ENCODE peak calls at places on chromosomes 1 and 21, in nine cellular contexts. R, X, D, S, T, H, O, F and L are unnamed samples.

GRCh38 chr1:214857716-214858115 is 224.8 kb upstream of the KCNK2 start:
- DNase-seq in R (peak), X (no peak), D (peak), S (no peak), T (no peak), H (no peak), O (no peak), F (no peak), L (no peak)

GRCh38 chr21:43273708-43274021 is 104.9 kb downstream of the CRYAA start:
- DNase-seq in R (no peak), X (no peak), D (no peak), S (no peak), T (no peak), H (no peak), O (no peak), F (no peak), L (no peak)

GRCh38 chr1:20037877-20038276 is 32.1 kb upstream of the PLA2G5 start:
- DNase-seq in R (no peak), X (no peak), D (no peak), S (no peak), T (peak), H (no peak), O (no peak), F (no peak), L (no peak)

GRCh38 chr21:28247454-28248020 is 745.1 kb downstream of the LTN1 start:
- DNase-seq in R (no peak), X (no peak), D (no peak), S (no peak), T (no peak), H (no peak), O (no peak), F (no peak), L (no peak)

GRCh38 chr1:81670286-81670685 is 130.4 kb upstream of the ADGRL2 start:
- DNase-seq in R (peak), X (no peak), D (peak), S (peak), T (peak), H (no peak), O (peak), F (no peak), L (no peak)

GRCh38 chr21:39406065-39406464 is 39.5 kb downstream of the LCA5L start:
- DNase-seq in R (no peak), X (no peak), D (no peak), S (no peak), T (no peak), H (no peak), O (no peak), F (no peak), L (no peak)

GRCh38 chr21:23401278-23401677 is 2206.0 kb downstream of the MRPL39 start:
- DNase-seq in R (peak), X (no peak), D (no peak), S (no peak), T (no peak), H (no peak), O (no peak), F (no peak), L (no peak)

GRCh38 chr1:175183586-175183985 is 9.0 kb downstream of the KIAA0040 start:
- DNase-seq in R (no peak), X (no peak), D (no peak), S (no peak), T (no peak), H (no peak), O (no peak), F (no peak), L (no peak)

GRCh38 chr21:46081022-46081861 is 16.7 kb upstream of the COL6A2 start:
- DNase-seq in R (no peak), X (peak), D (peak), S (peak), T (no peak), H (no peak), O (no peak), F (peak), L (no peak)

GRCh38 chr1:75615664-75616435 is 4.9 kb upstream of the SLC44A5 start:
- DNase-seq in R (peak), X (peak), D (peak), S (peak), T (peak), H (peak), O (peak), F (peak), L (peak)

GRCh38 chr1:8663090-8663802 is 154.2 kb downstream of the RERE start:
- DNase-seq in R (no peak), X (no peak), D (no peak), S (no peak), T (no peak), H (no peak), O (no peak), F (no peak), L (no peak)

GRCh38 chr1:211895126-211895759 is 64.7 kb upstream of the LPGAT1 start:
- DNase-seq in R (no peak), X (no peak), D (no peak), S (no peak), T (no peak), H (no peak), O (no peak), F (no peak), L (no peak)

GRCh38 chr1:39576016-39576657 is 453 bp downstream of the PABPC4 start:
- DNase-seq in R (peak), X (no peak), D (peak), S (no peak), T (no peak), H (peak), O (peak), F (no peak), L (peak)

GRCh38 chr1:55421317-55421716 is 206.2 kb upstream of the USP24 start:
- DNase-seq in R (no peak), X (no peak), D (peak), S (no peak), T (no peak), H (no peak), O (no peak), F (no peak), L (no peak)

GRCh38 chr1:239107676-239108075 is 278.7 kb upstream of the CHRM3 start:
- DNase-seq in R (no peak), X (no peak), D (no peak), S (no peak), T (no peak), H (no peak), O (no peak), F (no peak), L (no peak)

GRCh38 chr1:35111106-35111505 is 31.9 kb downstream of the ZMYM1 start:
- DNase-seq in R (peak), X (no peak), D (peak), S (no peak), T (peak), H (no peak), O (no peak), F (no peak), L (no peak)

DNA sequence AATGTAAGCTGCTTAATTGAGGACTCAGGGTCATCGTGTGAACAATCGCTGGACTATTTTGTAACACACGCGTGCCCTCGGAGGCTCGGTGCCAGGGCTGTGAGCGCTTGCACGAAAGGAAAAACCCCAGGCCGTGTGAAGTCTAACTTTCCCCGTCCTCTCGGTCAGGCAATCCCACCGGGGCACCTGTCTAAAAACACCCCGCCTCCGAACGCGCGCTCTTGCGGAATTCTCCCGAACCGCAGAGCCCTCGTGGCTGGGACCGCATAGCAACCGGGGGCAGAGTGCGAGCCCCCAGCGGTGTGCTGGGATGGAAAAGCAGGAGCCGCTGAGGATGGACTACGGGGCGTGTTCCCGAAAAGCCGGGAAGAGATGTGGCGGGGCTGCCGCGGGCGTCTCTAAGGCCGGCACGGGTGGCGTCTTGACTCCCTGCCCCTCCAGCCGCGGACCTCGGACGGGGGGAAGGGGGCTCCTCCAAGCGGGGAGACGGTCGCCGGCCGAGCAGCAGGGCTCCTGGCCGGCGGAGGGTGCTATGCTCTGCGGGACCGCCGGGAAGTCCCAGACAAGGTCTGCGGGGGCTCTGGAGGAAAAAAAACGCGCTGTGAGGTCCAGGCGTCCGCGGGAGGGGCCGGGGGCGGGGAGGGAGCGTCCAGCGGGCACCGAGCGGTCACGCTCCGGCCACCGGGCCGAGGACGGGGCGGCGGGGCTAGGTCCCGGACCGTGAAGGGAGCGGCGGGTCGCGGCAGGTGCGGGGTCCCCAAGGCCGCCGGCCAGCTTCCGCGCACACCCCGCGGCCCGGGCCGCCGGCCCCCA is 936 bp downstream of the ZBTB21 start:
- DNase-seq in R (peak), X (peak), D (peak), S (peak), T (peak), H (peak), O (peak), F (peak), L (peak)
- TF ChIP-seq CTCF in R (no peak), X (peak), D (peak), S (no peak), T (no peak), H (peak), O (peak), F (peak), L (peak)

GRCh38 chr1:224333309-224333926 is 3.4 kb upstream of the NVL start:
- DNase-seq in R (peak), X (no peak), D (peak), S (no peak), T (peak), H (no peak), O (no peak), F (no peak), L (peak)
- TF ChIP-seq CTCF in R (peak), X (peak), D (peak), S (peak), T (peak), H (peak), O (peak), F (peak), L (peak)

GRCh38 chr1:156504821-156505678 is 4.5 kb upstream of the MEF2D start:
- DNase-seq in R (peak), X (peak), D (peak), S (peak), T (peak), H (peak), O (peak), F (peak), L (peak)
- TF ChIP-seq CTCF in R (no peak), X (no peak), D (no peak), S (no peak), T (no peak), H (no peak), O (no peak), F (no peak), L (no peak)

GRCh38 chr1:45065083-45065482 is 53.0 kb downstream of the UROD start:
- DNase-seq in R (no peak), X (no peak), D (no peak), S (no peak), T (no peak), H (no peak), O (no peak), F (no peak), L (no peak)
- TF ChIP-seq CTCF in R (peak), X (no peak), D (no peak), S (no peak), T (no peak), H (no peak), O (no peak), F (no peak), L (no peak)

GRCh38 chr1:213070399-213070798 is 19.4 kb downstream of the RPS6KC1 start:
- DNase-seq in R (peak), X (no peak), D (peak), S (no peak), T (peak), H (no peak), O (peak), F (no peak), L (peak)
- TF ChIP-seq CTCF in R (peak), X (no peak), D (peak), S (no peak), T (peak), H (no peak), O (no peak), F (no peak), L (peak)

GRCh38 chr21:37658994-37659458 is 257.2 kb downstream of the KCNJ6 start:
- DNase-seq in R (peak), X (no peak), D (peak), S (peak), T (peak), H (no peak), O (peak), F (no peak), L (no peak)
- TF ChIP-seq CTCF in R (peak), X (peak), D (peak), S (no peak), T (peak), H (no peak), O (peak), F (no peak), L (no peak)

GRCh38 chr1:45686081-45687013 is at the start of gene GPBP1L1:
- DNase-seq in R (peak), X (peak), D (peak), S (peak), T (peak), H (peak), O (peak), F (peak), L (peak)

GRCh38 chr1:45684402-45684801 is 1.9 kb downstream of the GPBP1L1 start:
- DNase-seq in R (no peak), X (no peak), D (no peak), S (no peak), T (no peak), H (no peak), O (no peak), F (no peak), L (no peak)

GRCh38 chr1:45687014-45687752 is 798 bp upstream of the TMEM69 start:
- DNase-seq in R (peak), X (peak), D (peak), S (peak), T (peak), H (peak), O (peak), F (peak), L (peak)

GRCh38 chr1:45685308-45686080 is 839 bp downstream of the GPBP1L1 start:
- DNase-seq in R (peak), X (no peak), D (peak), S (no peak), T (peak), H (no peak), O (no peak), F (no peak), L (no peak)

DNA sequence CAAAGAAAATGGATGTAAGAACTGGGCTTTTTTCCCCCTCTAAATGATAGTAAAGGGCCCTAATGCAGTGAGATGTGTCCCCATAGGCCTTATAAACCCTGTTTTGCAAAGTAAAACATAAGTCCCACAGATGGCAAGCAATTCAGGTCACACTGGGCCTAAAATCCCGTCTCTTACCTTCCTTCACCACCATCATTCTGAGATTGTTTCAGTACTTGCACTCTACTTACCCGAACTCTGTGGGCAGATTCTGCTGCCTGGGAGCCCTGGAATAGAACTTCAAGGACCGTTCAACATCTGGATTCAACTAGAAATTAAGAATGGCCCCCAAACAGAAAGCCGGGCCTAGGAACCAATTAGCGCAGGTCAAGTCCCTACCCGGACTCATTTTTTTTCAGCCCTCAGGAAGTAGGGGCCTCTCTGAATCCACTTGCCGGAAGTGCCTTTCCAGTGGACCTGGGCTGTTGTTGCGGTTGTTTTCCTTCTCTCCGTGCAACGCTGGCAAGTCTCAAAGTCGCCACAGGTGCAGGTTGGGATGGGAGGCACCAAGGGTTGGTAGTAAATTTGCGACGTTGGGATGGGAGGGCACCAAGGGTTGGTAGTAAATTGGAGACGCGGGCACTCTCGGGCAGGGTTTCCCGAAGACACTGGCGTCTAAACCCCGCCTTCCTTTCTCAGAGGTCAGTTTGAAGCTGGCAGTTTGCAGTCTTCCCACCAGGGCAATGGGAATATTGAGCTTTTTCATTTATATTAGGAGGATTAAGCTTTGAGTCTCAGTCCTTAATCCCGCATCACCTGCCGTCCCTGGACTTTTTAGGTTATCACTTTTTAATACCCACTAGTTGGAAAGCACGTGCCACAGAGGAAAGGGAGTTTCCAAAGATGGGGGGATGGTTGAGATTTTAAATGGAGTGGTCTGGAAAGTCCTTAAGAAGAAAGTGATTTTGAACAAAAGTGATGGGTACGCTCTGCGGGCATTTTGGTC is at the start of gene TMEM69:
- DNase-seq in R (peak), X (peak), D (peak), S (peak), T (peak), H (peak), O (peak), F (peak), L (peak)
- TF ChIP-seq CTCF in R (peak), X (peak), D (no peak), S (peak), T (peak), H (peak), O (peak), F (no peak), L (no peak)

GRCh38 chr1:110618668-110619067 is 12.5 kb upstream of the KCNA2 start:
- DNase-seq in R (no peak), X (no peak), D (no peak), S (no peak), T (no peak), H (no peak), O (no peak), F (no peak), L (no peak)

GRCh38 chr1:110616587-110616986 is 10.4 kb upstream of the KCNA2 start:
- DNase-seq in R (peak), X (no peak), D (peak), S (peak), T (peak), H (no peak), O (no peak), F (no peak), L (no peak)

GRCh38 chr1:110617589-110617988 is 11.4 kb upstream of the KCNA2 start:
- DNase-seq in R (no peak), X (no peak), D (no peak), S (peak), T (no peak), H (no peak), O (no peak), F (no peak), L (no peak)

GRCh38 chr1:110617116-110617515 is 11.0 kb upstream of the KCNA2 start:
- DNase-seq in R (no peak), X (no peak), D (no peak), S (peak), T (no peak), H (no peak), O (no peak), F (no peak), L (no peak)

GRCh38 chr1:110615548-110616130 is 9.5 kb upstream of the KCNA2 start:
- DNase-seq in R (peak), X (peak), D (peak), S (peak), T (peak), H (peak), O (peak), F (no peak), L (peak)
- TF ChIP-seq CTCF in R (peak), X (peak), D (peak), S (peak), T (peak), H (peak), O (peak), F (no peak), L (peak)

DNA sequence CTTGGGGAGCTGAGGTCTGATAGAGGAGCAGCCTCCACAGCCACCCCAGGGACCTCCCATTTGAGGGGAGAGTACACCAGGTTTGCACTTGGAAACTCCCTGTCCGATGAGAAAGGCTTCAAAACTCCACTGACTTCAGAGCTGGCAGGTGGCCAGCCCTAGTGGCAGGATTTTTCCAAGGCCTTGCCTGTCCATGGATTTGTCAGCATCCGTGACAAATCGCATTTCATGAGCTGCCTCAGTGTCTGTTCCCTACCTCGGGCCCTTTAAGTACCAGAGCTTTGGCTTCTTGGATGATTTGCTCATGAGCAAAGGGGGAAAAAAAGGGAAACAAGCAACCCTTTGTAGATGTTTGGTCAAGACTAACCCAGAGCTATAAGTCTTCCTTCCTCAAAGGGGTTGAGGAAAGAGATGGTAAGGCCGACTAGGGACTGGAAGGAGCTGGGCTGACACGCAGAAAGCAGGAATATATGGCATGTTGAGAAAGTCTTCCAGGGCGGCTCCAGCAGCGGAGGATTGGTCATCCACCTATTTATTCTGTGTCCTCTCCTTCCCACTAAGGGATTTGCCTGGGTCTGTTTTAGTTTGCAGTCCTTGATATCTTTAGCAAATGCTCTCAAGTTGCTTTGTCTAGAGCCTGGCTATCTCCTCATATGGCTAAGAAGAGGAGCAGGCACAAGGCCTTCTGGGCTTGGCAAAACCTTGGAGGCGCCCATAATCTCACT is 2.7 kb upstream of the HSPG2 start:
- DNase-seq in R (peak), X (no peak), D (peak), S (peak), T (peak), H (no peak), O (peak), F (peak), L (no peak)
- TF ChIP-seq CTCF in R (peak), X (peak), D (peak), S (no peak), T (peak), H (peak), O (peak), F (peak), L (no peak)

GRCh38 chr1:27719286-27720251 is 6.2 kb upstream of the FAM76A start:
- DNase-seq in R (peak), X (no peak), D (peak), S (no peak), T (peak), H (no peak), O (no peak), F (no peak), L (no peak)
- TF ChIP-seq CTCF in R (peak), X (peak), D (peak), S (no peak), T (peak), H (peak), O (no peak), F (no peak), L (no peak)